ENCODE peak calls at places on chromosome 12, in six cellular contexts. V is activated naive CD4-positive, alpha-beta T cell; L is stimulated activated naive CD8-positive, alpha-beta T cell treated with anti-CD3 and anti-CD28 coated beads, Interleukin-15, Interleukin-2, amounts not matched to agents 100 U/mL and 50 U/mL, for 24 hours; A is NT2/D1; H is left kidney; J is colonic mucosa. B is an unnamed sample.

GRCh38 chr12:120078868-120079267 is 37.7 kb downstream of the RAB35 start:
- DNase-seq in L (no peak), H (no peak), V (no peak), J (no peak), A (no peak), B (no peak)

GRCh38 chr12:65293735-65294134 is 15.3 kb downstream of the MSRB3 start:
- DNase-seq in L (no peak), A (no peak), H (no peak), J (no peak), V (no peak), B (no peak)

GRCh38 chr12:74889563-74890236 is 319.9 kb downstream of the KCNC2 start:
- DNase-seq in H (peak), V (no peak), A (no peak), J (no peak), L (no peak), B (no peak)

GRCh38 chr12:116392061-116392460 is 114.6 kb upstream of the MED13L start:
- DNase-seq in A (no peak), J (no peak), H (no peak), L (no peak), V (no peak), B (peak)

GRCh38 chr12:87086118-87086891 is 830.1 kb upstream of the MGAT4C start:
- DNase-seq in V (no peak), L (no peak), J (no peak), A (no peak), H (no peak), B (peak)

GRCh38 chr12:104750061-104750460 is 208.0 kb downstream of the SLC41A2 start:
- DNase-seq in H (no peak), L (no peak), V (no peak), J (no peak), A (no peak), B (peak)

GRCh38 chr12:8145754-8146415 is 10.9 kb upstream of the ZNF705A start:
- DNase-seq in V (no peak), L (no peak), J (peak), A (peak), H (peak), B (peak)

GRCh38 chr12:113747048-113747447 is 219.1 kb downstream of the RBM19 start:
- DNase-seq in L (no peak), H (peak), J (no peak), V (no peak), A (no peak), B (no peak)

GRCh38 chr12:104219361-104219892 is 3.8 kb downstream of the TXNRD1 start:
- DNase-seq in A (no peak), J (no peak), H (peak), L (no peak), V (no peak), B (peak)

GRCh38 chr12:18281941-18282340 is 20.6 kb downstream of the PIK3C2G start:
- DNase-seq in V (no peak), A (no peak), L (no peak), H (no peak), J (no peak), B (no peak)

GRCh38 chr12:110111476-110112334 is 12.5 kb upstream of the IFT81 start:
- DNase-seq in V (no peak), A (no peak), L (no peak), H (no peak), J (no peak), B (no peak)

GRCh38 chr12:104303538-104304151 is at the start of gene EID3:
- DNase-seq in J (peak), A (no peak), V (peak), L (peak), H (peak), B (peak)

GRCh38 chr12:48979602-48980388 is 1.7 kb downstream of the WNT1 start:
- DNase-seq in L (peak), H (peak), V (no peak), A (no peak), J (no peak), B (no peak)

GRCh38 chr12:128966411-128966810 is 113.1 kb downstream of the GLT1D1 start:
- DNase-seq in A (no peak), J (no peak), V (no peak), L (no peak), H (peak), B (no peak)

GRCh38 chr12:11672361-11672760 is 22.9 kb downstream of the ETV6 start:
- DNase-seq in J (no peak), A (no peak), H (peak), L (no peak), V (no peak), B (no peak)

GRCh38 chr12:95412826-95413311 is 61.1 kb upstream of the METAP2 start:
- DNase-seq in V (no peak), J (no peak), A (no peak), H (no peak), L (no peak), B (no peak)

GRCh38 chr12:131850856-131851559 is 22.8 kb downstream of the MMP17 start:
- DNase-seq in H (peak), L (peak), V (no peak), A (no peak), J (no peak), B (no peak)

GRCh38 chr12:85947286-85947685 is 73.2 kb downstream of the NTS start:
- DNase-seq in H (no peak), L (no peak), J (no peak), A (no peak), V (no peak), B (no peak)

GRCh38 chr12:94614288-94614721 is 36.1 kb downstream of the TMCC3 start:
- DNase-seq in H (peak), J (no peak), A (peak), L (no peak), V (no peak), B (no peak)